ENCODE peak calls at places on chromosomes 12 and 14, in four cellular contexts. One of them, this sample, is unnamed.

GRCh38 chr14:71304588-71305133 is 397.4 kb downstream of the PCNX1 start:
- DNase-seq in A549: no peak
- DNase-seq in prostate gland: no peak
- DNase-seq in upper lobe of right lung: no peak
- DNase-seq in this sample: no peak

GRCh38 chr12:75943730-75944096 is 87.9 kb downstream of the PHLDA1 start:
- DNase-seq in A549: peak; percentile 87
- DNase-seq in prostate gland: no peak
- DNase-seq in upper lobe of right lung: no peak
- DNase-seq in this sample: no peak

GRCh38 chr14:105490318-105490571 is 801 bp upstream of the TEDC1 start:
- DNase-seq in A549: no peak
- DNase-seq in prostate gland: no peak
- DNase-seq in upper lobe of right lung: no peak
- DNase-seq in this sample: no peak

GRCh38 chr12:93679308-93679933 is 2.2 kb downstream of the CRADD start:
- DNase-seq in A549: no peak
- DNase-seq in prostate gland: no peak
- DNase-seq in upper lobe of right lung: no peak
- DNase-seq in this sample: no peak

GRCh38 chr12:33650832-33651231 is 211.2 kb upstream of the SYT10 start:
- DNase-seq in A549: no peak
- DNase-seq in prostate gland: no peak
- DNase-seq in upper lobe of right lung: no peak
- DNase-seq in this sample: no peak

GRCh38 chr14:89841855-89842254 is 112.7 kb downstream of the EFCAB11 start:
- DNase-seq in A549: no peak
- DNase-seq in prostate gland: no peak
- DNase-seq in upper lobe of right lung: no peak
- DNase-seq in this sample: no peak

GRCh38 chr14:91149462-91149861 is 35.6 kb downstream of the DGLUCY start:
- DNase-seq in A549: peak; percentile 82
- DNase-seq in prostate gland: peak; percentile 86
- DNase-seq in upper lobe of right lung: no peak
- DNase-seq in this sample: no peak

GRCh38 chr12:47281667-47282171 is 202.0 kb upstream of the AMIGO2 start:
- DNase-seq in A549: no peak
- DNase-seq in prostate gland: no peak
- DNase-seq in upper lobe of right lung: no peak
- DNase-seq in this sample: no peak

GRCh38 chr12:936377-937345 is 12.8 kb downstream of the RAD52 start:
- DNase-seq in A549: no peak
- DNase-seq in prostate gland: no peak
- DNase-seq in upper lobe of right lung: no peak
- DNase-seq in this sample: no peak

GRCh38 chr12:116551952-116552749 is 7.0 kb upstream of the MAP1LC3B2 start:
- DNase-seq in A549: no peak
- DNase-seq in prostate gland: no peak
- DNase-seq in upper lobe of right lung: no peak
- DNase-seq in this sample: no peak

GRCh38 chr12:29241821-29242591 is 92.9 kb downstream of the FAR2 start:
- DNase-seq in A549: no peak
- DNase-seq in prostate gland: peak; percentile 11
- DNase-seq in upper lobe of right lung: no peak
- DNase-seq in this sample: no peak

GRCh38 chr14:86639146-86639545 is 1109.2 kb downstream of the FLRT2 start:
- DNase-seq in A549: no peak
- DNase-seq in prostate gland: no peak
- DNase-seq in upper lobe of right lung: no peak
- DNase-seq in this sample: no peak

GRCh38 chr12:2636741-2637140 is 158.0 kb upstream of the FKBP4 start:
- DNase-seq in A549: no peak
- DNase-seq in prostate gland: no peak
- DNase-seq in upper lobe of right lung: no peak
- DNase-seq in this sample: no peak

GRCh38 chr12:23098110-23099049 is 473.4 kb downstream of the ETNK1 start:
- DNase-seq in A549: no peak
- DNase-seq in prostate gland: no peak
- DNase-seq in upper lobe of right lung: no peak
- DNase-seq in this sample: no peak

GRCh38 chr14:31166271-31166561 is 41.4 kb downstream of the HECTD1 start:
- DNase-seq in A549: no peak
- DNase-seq in prostate gland: no peak
- DNase-seq in upper lobe of right lung: no peak
- DNase-seq in this sample: no peak

GRCh38 chr14:58808828-58809227 is 171.1 kb downstream of the DACT1 start:
- DNase-seq in A549: peak; percentile 55
- DNase-seq in prostate gland: peak; percentile 58
- DNase-seq in upper lobe of right lung: no peak
- DNase-seq in this sample: no peak

GRCh38 chr14:40292664-40293063 is 860.4 kb upstream of the FBXO33 start:
- DNase-seq in A549: no peak
- DNase-seq in prostate gland: no peak
- DNase-seq in upper lobe of right lung: no peak
- DNase-seq in this sample: no peak

GRCh38 chr12:108939594-108939993 is 59.7 kb downstream of the DAO start:
- DNase-seq in A549: peak; percentile 57
- DNase-seq in prostate gland: no peak
- DNase-seq in upper lobe of right lung: no peak
- DNase-seq in this sample: no peak

GRCh38 chr14:68952544-68953535 is 26.3 kb downstream of the ACTN1 start:
- DNase-seq in A549: no peak
- DNase-seq in prostate gland: no peak
- DNase-seq in upper lobe of right lung: no peak
- DNase-seq in this sample: no peak

GRCh38 chr14:100611811-100612480 is 24.7 kb upstream of the BEGAIN start:
- DNase-seq in A549: no peak
- DNase-seq in prostate gland: no peak
- DNase-seq in upper lobe of right lung: peak; percentile 30
- DNase-seq in this sample: no peak

GRCh38 chr14:62039871-62040270 is 277.7 kb downstream of the SNAPC1 start:
- DNase-seq in A549: no peak
- DNase-seq in prostate gland: no peak
- DNase-seq in upper lobe of right lung: no peak
- DNase-seq in this sample: no peak

GRCh38 chr14:71143391-71144290 is 236.4 kb downstream of the PCNX1 start:
- DNase-seq in A549: peak; percentile 18
- DNase-seq in prostate gland: no peak
- DNase-seq in upper lobe of right lung: no peak
- DNase-seq in this sample: no peak

GRCh38 chr12:56941299-56942017 is 7.2 kb upstream of the SDR9C7 start:
- DNase-seq in A549: peak; percentile 75
- DNase-seq in prostate gland: peak; percentile 23
- DNase-seq in upper lobe of right lung: no peak
- DNase-seq in this sample: no peak

GRCh38 chr12:57127101-57127709 is 1.1 kb upstream of the LRP1 start:
- DNase-seq in A549: peak; percentile 79
- DNase-seq in prostate gland: peak; percentile 73
- DNase-seq in upper lobe of right lung: peak; percentile 89
- DNase-seq in this sample: peak; percentile 86

GRCh38 chr14:83894519-83894918 is 1635.4 kb upstream of the FLRT2 start:
- DNase-seq in A549: no peak
- DNase-seq in prostate gland: no peak
- DNase-seq in upper lobe of right lung: no peak
- DNase-seq in this sample: no peak

GRCh38 chr12:128857173-128857770 is 4.0 kb downstream of the GLT1D1 start:
- DNase-seq in A549: no peak
- DNase-seq in prostate gland: no peak
- DNase-seq in upper lobe of right lung: no peak
- DNase-seq in this sample: peak; percentile 73

GRCh38 chr14:99226687-99227086 is 45.3 kb downstream of the BCL11B start:
- DNase-seq in A549: no peak
- DNase-seq in prostate gland: no peak
- DNase-seq in upper lobe of right lung: no peak
- DNase-seq in this sample: no peak

GRCh38 chr14:77485901-77486678 is 12.5 kb downstream of the ISM2 start:
- DNase-seq in A549: peak; percentile 43
- DNase-seq in prostate gland: no peak
- DNase-seq in upper lobe of right lung: no peak
- DNase-seq in this sample: no peak

GRCh38 chr12:109817627-109818231 is 15.5 kb downstream of the TRPV4 start:
- DNase-seq in A549: peak; percentile 51
- DNase-seq in prostate gland: no peak
- DNase-seq in upper lobe of right lung: no peak
- DNase-seq in this sample: no peak

GRCh38 chr14:100076133-100076532 is 10.9 kb downstream of the EVL start:
- DNase-seq in A549: peak; percentile 45
- DNase-seq in prostate gland: no peak
- DNase-seq in upper lobe of right lung: peak; percentile 74
- DNase-seq in this sample: peak; percentile 71

GRCh38 chr12:69884386-69884785 is 59.4 kb downstream of the MYRFL start:
- DNase-seq in A549: no peak
- DNase-seq in prostate gland: no peak
- DNase-seq in upper lobe of right lung: no peak
- DNase-seq in this sample: no peak

GRCh38 chr12:131901431-131902331 is 7.3 kb downstream of the ULK1 start:
- DNase-seq in A549: peak; percentile 21
- DNase-seq in prostate gland: no peak
- DNase-seq in upper lobe of right lung: peak; percentile 70
- DNase-seq in this sample: peak; percentile 59

GRCh38 chr12:130523208-130523607 is 185.5 kb downstream of the PIWIL1 start:
- DNase-seq in A549: no peak
- DNase-seq in prostate gland: no peak
- DNase-seq in upper lobe of right lung: no peak
- DNase-seq in this sample: no peak

GRCh38 chr12:130520784-130521183 is 183.1 kb downstream of the PIWIL1 start:
- DNase-seq in A549: no peak
- DNase-seq in prostate gland: no peak
- DNase-seq in upper lobe of right lung: no peak
- DNase-seq in this sample: no peak

GRCh38 chr12:130521375-130522124 is 183.9 kb downstream of the PIWIL1 start:
- DNase-seq in A549: no peak
- DNase-seq in prostate gland: no peak
- DNase-seq in upper lobe of right lung: no peak
- DNase-seq in this sample: no peak

GRCh38 chr12:130523863-130524614 is 186.4 kb downstream of the PIWIL1 start:
- DNase-seq in A549: no peak
- DNase-seq in prostate gland: no peak
- DNase-seq in upper lobe of right lung: no peak
- DNase-seq in this sample: no peak

DNA sequence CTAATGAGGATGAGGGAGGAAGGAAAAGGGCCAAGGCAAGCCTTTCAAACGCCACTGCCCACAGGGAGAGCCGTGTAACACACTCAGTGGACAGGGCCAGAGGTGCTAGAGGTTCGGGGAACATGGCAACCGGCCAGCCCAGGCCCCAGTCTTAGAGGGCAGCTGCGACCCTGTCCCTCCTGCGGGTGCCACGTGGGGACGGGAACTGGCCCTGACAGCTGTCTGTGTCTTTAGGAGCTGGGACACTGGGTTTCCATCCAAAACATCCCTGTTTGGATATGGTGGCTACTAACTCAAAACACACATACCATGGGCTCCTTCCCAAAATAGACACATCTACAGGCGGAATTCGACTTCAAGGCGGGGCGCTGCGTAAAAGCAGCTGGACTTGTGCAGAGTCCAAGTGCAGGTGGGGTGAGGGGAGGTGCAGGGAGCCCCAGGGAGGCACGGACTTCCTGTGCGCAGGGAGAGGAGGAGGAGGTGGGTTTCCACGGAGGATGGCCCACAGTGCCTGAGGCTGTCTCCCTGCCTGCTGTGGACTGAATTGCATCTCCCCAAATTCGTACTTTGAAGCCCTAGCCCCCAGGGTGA is 184.7 kb downstream of the PIWIL1 start:
- DNase-seq in A549: no peak
- DNase-seq in prostate gland: no peak
- DNase-seq in upper lobe of right lung: no peak
- DNase-seq in this sample: no peak
- H3K4me1 ChIP-seq in A549: no peaks in the 10 kb centered on the region
- H3K4me1 ChIP-seq in prostate gland: no peaks in the 10 kb centered on the region
- H3K4me1 ChIP-seq in upper lobe of right lung: no peaks in the 10 kb centered on the region
- H3K4me1 ChIP-seq in this sample: no peaks in the 10 kb centered on the region

DNA sequence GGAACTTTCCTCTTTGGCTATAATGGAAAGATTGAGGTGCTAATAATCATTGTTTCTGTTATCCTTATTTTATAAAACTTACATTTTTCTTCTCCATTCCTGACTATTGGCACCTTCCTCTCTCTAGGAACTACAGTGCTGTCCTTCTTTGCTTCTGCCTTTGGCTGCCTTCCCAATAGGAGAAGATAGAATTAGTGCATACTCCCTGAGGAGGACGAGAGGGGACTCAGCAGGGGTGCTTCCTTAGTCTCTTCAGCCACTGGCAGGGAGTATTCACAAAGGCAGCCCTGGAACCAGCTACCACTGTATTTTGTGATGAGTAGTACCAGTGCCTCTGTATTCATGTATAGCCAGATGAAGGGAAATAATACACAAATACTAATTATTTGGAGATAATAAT is 208.5 kb downstream of the FOXG1 start:
- DNase-seq in A549: no peak
- DNase-seq in prostate gland: no peak
- DNase-seq in upper lobe of right lung: no peak
- DNase-seq in this sample: no peak
- H3K4me3 ChIP-seq in A549: no peak overlapping the region
- H3K4me3 ChIP-seq in prostate gland: no peak overlapping the region
- H3K4me3 ChIP-seq in upper lobe of right lung: no peak overlapping the region
- H3K4me3 ChIP-seq in this sample: no peak overlapping the region

DNA sequence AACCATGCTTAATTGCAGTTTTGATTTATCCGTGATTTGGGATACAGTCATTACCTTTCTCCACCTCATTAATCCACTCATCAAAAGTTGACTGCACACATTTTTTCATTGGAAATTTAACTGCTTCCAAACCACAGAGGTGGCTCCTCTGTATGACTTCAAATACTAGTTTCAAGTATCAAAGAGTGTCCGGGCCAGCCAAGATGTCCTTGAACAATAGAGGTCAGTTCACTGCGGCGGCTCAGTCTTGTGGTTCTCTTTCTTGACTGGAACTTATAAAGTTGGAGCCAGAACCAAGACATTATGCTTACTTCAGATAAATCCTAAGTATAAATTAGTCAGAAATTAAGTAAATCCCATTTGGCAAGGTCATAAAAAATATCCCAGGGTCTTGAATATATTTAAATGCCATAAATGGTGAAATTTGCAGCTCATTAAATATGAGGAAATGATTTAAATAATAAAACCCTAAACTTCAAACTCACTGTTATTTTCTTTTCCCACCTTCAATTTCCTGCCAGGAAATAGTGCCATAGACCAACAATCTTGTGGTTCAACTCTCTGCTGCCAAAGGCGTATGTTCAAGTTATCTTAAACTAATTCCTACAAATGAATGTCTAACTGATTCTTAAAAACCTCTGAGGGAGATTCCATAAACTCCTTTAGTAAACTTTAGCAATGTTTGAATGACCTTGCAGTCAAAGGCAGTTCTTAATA is 360.8 kb downstream of the AEBP2 start:
- DNase-seq in A549: no peak
- DNase-seq in prostate gland: no peak
- DNase-seq in upper lobe of right lung: no peak
- DNase-seq in this sample: no peak
- H3K4me1 ChIP-seq in A549: no peaks in the 10 kb centered on the region
- H3K4me1 ChIP-seq in prostate gland: no peaks in the 10 kb centered on the region
- H3K4me1 ChIP-seq in upper lobe of right lung: peaks cover 5% of the 10 kb centered on the region
- H3K4me1 ChIP-seq in this sample: no peaks in the 10 kb centered on the region

GRCh38 chr12:96901175-96901574 is 5.9 kb upstream of the NEDD1 start:
- DNase-seq in A549: no peak
- DNase-seq in prostate gland: no peak
- DNase-seq in upper lobe of right lung: no peak
- DNase-seq in this sample: no peak
- H3K4me3 ChIP-seq in A549: no peak overlapping the region
- H3K4me3 ChIP-seq in prostate gland: no peak overlapping the region
- H3K4me3 ChIP-seq in upper lobe of right lung: no peak overlapping the region
- H3K4me3 ChIP-seq in this sample: no peak overlapping the region

This sample was measured in lower lobe of right lung.